ENCODE peak calls at places on chromosomes 1 and 21, in seven cellular contexts. E is GM23338; C is cardiac muscle cell; P is CD8-positive, alpha-beta T cell; I is fibroblast of lung; M is hepatocyte; X is heart right ventricle. D is an unnamed sample. For H3K4me1, the result is how much of the 10 kb centered on the place peaks cover.

GRCh38 chr21:31873696-31874599 is 1.1 kb downstream of the HUNK start:
- DNase-seq in X (peak), M (peak), P (peak), E (peak), C (peak), I (no peak), D (peak)

GRCh38 chr1:157992031-157992568 is 1.3 kb upstream of the KIRREL1 start:
- DNase-seq in M (peak), C (peak), P (peak), X (peak), I (peak), E (peak), D (peak)

GRCh38 chr1:25117233-25117823 is 115.0 kb downstream of the SYF2 start:
- DNase-seq in C (no peak), I (no peak), P (no peak), E (peak), X (no peak), M (peak), D (no peak)

GRCh38 chr1:67764674-67765073 is 68.6 kb downstream of the GNG12 start:
- DNase-seq in P (no peak), M (peak), C (peak), E (no peak), I (no peak), X (no peak), D (no peak)

GRCh38 chr1:224626042-224626441 is 9.9 kb downstream of the CNIH3 start:
- DNase-seq in I (peak), X (no peak), M (no peak), E (no peak), C (no peak), P (no peak), D (no peak)

GRCh38 chr1:214074477-214074876 is 86.7 kb downstream of the PROX1 start:
- DNase-seq in P (no peak), M (no peak), C (no peak), E (no peak), X (no peak), I (no peak), D (no peak)

GRCh38 chr1:203682401-203683383 is 56.1 kb downstream of the ATP2B4 start:
- DNase-seq in E (peak), I (no peak), M (no peak), X (no peak), C (peak), P (peak), D (no peak)

GRCh38 chr1:47474278-47475193 is 36.7 kb downstream of the FOXD2 start:
- DNase-seq in P (no peak), X (no peak), E (no peak), C (no peak), I (no peak), M (no peak), D (no peak)

GRCh38 chr1:67053535-67053784 is 488 bp downstream of the SLC35D1 start:
- DNase-seq in X (peak), C (peak), E (peak), P (peak), I (no peak), M (peak), D (peak)

GRCh38 chr1:65836686-65837085 is 44.0 kb downstream of the PDE4B start:
- DNase-seq in E (no peak), X (no peak), C (no peak), P (no peak), I (no peak), M (no peak), D (no peak)

GRCh38 chr1:184191181-184191601 is 139.7 kb downstream of the TSEN15 start:
- DNase-seq in E (peak), C (no peak), M (peak), I (peak), X (peak), P (no peak), D (peak)

GRCh38 chr1:154747380-154747779 is 122.7 kb downstream of the KCNN3 start:
- DNase-seq in M (no peak), P (no peak), C (no peak), X (no peak), E (no peak), I (no peak), D (no peak)

GRCh38 chr21:45132841-45133573 is 58.6 kb downstream of the ADARB1 start:
- DNase-seq in I (peak), E (no peak), C (no peak), X (no peak), P (no peak), M (no peak), D (peak)

GRCh38 chr1:214584805-214585766 is 17.9 kb upstream of the CENPF start:
- DNase-seq in M (peak), C (peak), E (peak), X (no peak), P (no peak), I (peak), D (no peak)

GRCh38 chr1:29379438-29380073 is 143.2 kb downstream of the PTPRU start:
- DNase-seq in I (peak), P (no peak), E (peak), X (no peak), M (no peak), C (no peak), D (no peak)

GRCh38 chr1:240242601-240243144 is 151.0 kb downstream of the FMN2 start:
- DNase-seq in X (no peak), I (peak), C (no peak), P (no peak), E (no peak), M (no peak), D (no peak)

GRCh38 chr1:92476071-92476607 is 10.6 kb downstream of the GFI1 start:
- DNase-seq in I (no peak), X (no peak), C (no peak), P (peak), E (peak), M (no peak), D (no peak)

GRCh38 chr1:246587032-246587431 is 20.8 kb downstream of the CNST start:
- DNase-seq in E (no peak), C (no peak), I (no peak), M (no peak), X (no peak), P (no peak), D (no peak)

GRCh38 chr21:44789880-44790279 is 11.7 kb downstream of the UBE2G2 start:
- DNase-seq in X (no peak), E (no peak), C (no peak), I (no peak), M (no peak), P (no peak), D (no peak)

GRCh38 chr1:48776400-48777218 is at the start of gene BEND5:
- DNase-seq in P (peak), X (peak), I (peak), C (peak), E (peak), M (peak), D (peak)

DNA sequence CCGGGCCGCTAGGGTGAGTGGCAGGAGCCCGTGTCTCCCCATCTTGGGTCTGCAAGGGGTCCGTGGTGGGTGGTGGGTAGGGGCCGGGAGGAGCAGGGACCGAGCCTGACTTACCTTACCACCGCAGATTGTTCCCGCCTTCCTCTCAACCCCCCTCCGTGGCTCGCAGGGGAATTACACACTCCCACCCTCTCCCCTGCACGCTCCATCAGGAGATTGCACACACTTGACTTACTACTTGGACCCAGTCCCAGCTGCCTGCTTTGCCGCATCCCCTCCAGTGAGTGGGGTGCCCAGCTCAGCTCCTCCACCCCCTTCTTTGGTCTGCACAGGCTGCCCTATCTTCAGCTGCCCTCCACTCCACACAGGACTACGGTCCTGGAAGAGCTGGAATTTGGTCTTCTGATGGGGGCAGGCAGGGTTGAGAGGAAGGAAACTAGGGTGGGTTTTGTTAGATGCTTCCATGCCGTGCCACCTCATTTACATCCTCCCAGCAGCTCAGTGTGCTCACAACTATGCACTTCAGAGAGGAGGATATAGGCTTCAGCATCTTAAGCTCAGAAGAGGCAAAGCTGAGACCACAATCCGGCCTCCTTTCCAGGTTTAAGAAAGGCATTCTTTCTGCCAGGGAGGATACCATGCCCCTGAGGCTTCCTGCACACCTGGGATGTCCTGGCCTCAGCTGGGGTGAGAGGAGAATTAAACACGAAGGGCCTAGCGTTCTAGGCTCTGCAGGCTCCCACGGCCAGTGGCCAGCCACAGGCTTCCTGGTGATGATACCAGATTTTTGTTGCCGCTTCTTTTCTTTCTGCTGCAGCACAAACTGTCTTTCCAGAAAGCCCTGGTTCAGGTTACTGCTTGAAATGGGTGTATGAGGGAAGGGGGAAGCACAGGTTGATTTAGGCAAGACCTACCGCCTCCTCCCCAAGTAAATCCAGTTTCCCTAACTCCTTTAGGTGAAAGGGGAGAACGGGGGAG is 2.3 kb downstream of the KCNC4 start:
- DNase-seq in X (no peak), P (peak), I (no peak), M (peak), E (peak), C (no peak), D (no peak)
- H3K4me3 ChIP-seq in X (peak), P (peak), I (no peak), M (no peak), E (peak), C (peak), D (peak)

GRCh38 chr21:41521489-41522027 is 13.6 kb upstream of the TMPRSS2 start:
- DNase-seq in P (no peak), C (no peak), X (no peak), M (no peak), I (no peak), E (no peak), D (no peak)
- TF ChIP-seq CTCF in P (no peak), C (no peak), X (no peak), M (no peak), I (no peak), E (no peak), D (no peak)

DNA sequence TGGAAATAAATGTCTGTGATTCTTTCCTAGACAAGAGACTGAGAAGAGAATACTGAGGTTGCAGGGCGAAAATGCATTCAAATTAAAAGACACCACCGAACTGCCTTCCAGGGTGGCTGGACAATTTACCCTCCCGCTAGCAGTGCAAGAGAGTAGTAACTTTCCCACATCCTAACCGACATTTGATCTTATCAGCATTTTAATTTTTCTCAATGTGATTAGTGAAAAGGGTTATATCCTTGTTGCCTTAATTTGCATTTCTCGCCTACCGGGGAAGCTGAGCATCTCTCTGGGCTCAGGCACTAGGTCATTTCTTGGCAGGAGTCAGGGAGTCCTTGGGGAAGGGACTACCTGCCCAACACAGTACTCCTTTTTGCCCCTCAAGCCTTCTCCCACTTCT is 2.8 kb downstream of the TNFRSF8 start:
- DNase-seq in C (no peak), M (no peak), I (no peak), E (no peak), X (no peak), P (no peak), D (no peak)
- H3K4me1 ChIP-seq in C (under half), M (under half), I (under half), E (half or more), X (under half), P (under half), D (under half)

GRCh38 chr1:44808938-44809917 is 905 bp downstream of the BTBD19 start:
- DNase-seq in X (peak), C (no peak), I (peak), E (no peak), P (peak), M (peak), D (peak)

GRCh38 chr1:44810101-44810761 is 1.9 kb downstream of the BTBD19 start:
- DNase-seq in E (no peak), I (no peak), M (peak), C (no peak), X (peak), P (peak), D (peak)

GRCh38 chr1:44811234-44811633 is 2.9 kb downstream of the BTBD19 start:
- DNase-seq in X (peak), E (no peak), M (peak), C (no peak), I (no peak), P (no peak), D (no peak)

GRCh38 chr1:44811714-44812151 is 3.4 kb downstream of the BTBD19 start:
- DNase-seq in X (peak), E (no peak), M (peak), P (no peak), C (no peak), I (peak), D (peak)

DNA sequence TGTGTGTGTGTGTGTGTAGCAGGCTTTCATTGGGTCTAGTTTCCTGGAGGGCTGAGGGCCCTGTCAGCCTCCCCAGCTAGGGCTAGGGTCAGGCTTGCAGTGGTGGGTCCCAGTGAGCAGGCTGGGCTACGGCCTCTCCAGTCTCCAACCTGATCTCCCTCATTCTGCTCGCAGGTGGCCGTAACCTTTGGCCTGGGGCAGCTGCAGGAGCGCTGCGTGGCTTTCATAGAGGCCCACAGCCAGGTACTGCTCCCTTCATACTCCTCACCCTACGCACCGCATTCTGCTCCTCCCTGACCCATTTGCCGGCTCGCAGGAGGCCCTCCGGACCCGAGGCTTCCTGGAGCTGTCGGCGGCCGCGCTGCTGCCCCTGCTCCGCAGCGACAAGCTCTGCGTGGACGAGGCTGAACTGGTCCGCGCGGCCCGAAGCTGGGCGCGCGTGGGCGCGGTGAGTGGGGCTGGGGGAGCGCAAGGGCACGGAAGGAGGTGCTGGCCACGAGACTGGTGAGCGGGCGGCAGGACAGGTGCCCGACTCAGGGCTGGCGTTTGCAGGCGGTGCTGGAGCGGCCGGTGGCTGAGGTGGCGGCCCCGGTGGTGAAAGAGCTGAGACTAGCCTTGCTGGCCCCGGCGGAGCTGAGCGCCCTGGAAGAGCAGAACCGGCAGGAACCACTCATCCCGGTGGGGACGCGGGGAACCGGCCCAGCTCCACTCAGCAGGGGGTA is 4.7 kb downstream of the BTBD19 start:
- DNase-seq in X (peak), E (no peak), P (no peak), I (no peak), M (no peak), C (no peak), D (peak)
- H3K4me3 ChIP-seq in X (peak), E (peak), P (peak), I (no peak), M (no peak), C (peak), D (peak)

DNA sequence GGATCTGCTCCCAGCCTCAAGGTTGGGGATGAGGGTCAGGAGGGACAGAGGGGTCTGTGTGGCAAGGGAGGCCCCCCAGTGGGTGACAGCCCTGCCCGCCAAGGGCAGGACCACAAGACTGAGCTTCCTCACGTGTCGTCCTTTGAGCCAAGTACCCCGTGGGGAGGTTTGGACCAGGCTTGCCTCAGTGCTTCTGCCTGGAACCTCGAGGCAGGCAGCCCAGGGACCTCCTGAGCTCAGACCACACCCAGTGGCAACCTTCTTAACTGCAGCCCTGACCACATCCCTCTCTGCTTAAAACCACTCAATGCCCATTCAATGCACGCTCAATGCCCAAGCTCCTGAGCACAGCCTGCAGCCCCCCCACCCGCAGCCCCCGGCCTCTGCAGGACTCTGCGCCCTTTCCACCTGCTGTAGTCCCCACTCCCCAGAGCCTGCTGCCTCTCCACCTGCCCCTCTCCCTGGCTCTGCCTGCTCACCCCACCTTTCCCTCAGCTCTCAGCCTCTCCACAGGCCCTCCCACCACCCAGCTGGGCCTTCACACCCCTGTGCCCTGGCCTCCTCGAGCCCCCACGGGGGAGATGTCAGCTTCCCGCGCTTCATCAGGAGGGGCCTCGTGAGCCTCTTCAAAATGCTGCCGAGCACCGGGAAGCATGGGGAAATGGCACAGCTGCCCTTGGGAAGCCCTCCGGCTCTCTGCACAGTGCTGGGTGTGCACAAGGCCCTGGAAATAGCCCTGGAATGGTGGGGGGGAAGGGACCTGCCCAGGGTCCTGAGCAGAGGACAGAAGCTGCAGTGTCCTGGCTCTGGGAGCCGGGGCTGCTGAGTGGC is 129.3 kb upstream of the VAMP3 start:
- DNase-seq in M (no peak), I (no peak), E (peak), P (no peak), X (no peak), C (peak), D (no peak)
- TF ChIP-seq CTCF in M (no peak), I (no peak), E (no peak), P (no peak), X (no peak), C (no peak), D (no peak)

GRCh38 chr1:3672971-3673361 is 20.6 kb downstream of the TP73 start:
- DNase-seq in X (no peak), M (no peak), E (no peak), I (no peak), P (no peak), C (no peak), D (peak)
- H3K4me1 ChIP-seq in X (under half), M (under half), E (under half), I (under half), P (under half), C (under half), D (under half)

GRCh38 chr1:41914515-41914914 is 4.2 kb downstream of the HIVEP3 start:
- DNase-seq in P (no peak), M (no peak), I (no peak), X (no peak), C (no peak), E (no peak), D (no peak)
- H3K4me3 ChIP-seq in P (no peak), M (no peak), I (no peak), X (no peak), C (no peak), E (no peak), D (no peak)

DNA sequence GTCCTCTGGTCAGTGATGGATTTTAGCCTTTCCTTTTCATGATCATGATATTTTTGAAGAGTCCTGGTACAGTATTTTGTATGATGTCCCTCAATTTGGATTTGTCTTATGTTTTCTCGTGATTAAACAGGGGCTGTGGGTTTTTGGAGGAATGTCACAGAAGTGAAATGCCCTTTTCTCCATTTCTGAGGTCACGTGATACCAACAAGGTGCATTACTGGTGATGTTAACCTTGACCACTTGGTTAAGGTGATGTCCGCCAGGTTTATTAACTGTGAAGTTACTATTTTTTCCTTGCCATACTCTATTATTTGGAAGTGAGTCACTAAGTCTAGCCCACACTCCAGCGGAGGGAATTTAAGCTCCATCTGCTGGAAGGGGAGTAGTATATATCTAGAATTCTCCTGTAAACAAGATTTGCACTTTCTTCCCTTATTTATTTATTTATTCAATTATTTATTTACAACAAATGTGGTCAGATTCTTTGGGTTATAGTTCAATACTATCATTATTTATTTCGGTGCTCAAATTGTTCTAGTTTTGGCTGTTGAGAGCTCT is 123.4 kb downstream of the HIVEP3 start:
- DNase-seq in C (peak), E (no peak), I (peak), P (no peak), M (no peak), X (no peak), D (no peak)
- TF ChIP-seq CTCF in C (peak), E (no peak), I (peak), P (no peak), M (peak), X (peak), D (peak)

DNA sequence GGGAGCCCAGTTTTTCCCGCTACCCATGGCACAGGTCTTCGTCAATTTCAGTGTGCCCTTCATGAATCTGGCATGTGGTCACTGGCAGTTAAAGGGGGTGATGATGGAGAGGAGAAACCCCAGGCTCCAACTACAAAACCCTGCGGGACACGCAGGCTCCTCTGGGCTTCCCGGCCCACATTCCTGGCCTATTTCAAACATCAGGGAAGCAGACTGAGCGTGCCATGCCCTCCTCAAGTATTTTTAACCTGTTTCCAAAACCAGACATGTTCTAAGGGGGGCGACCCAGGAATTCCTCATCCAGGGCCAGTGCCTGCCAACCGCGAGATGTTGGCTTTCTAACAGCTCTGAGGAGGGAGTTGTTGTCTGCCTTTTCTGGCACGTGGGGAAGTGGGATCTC is 85.2 kb downstream of the CAPZB start:
- DNase-seq in M (no peak), I (no peak), X (no peak), P (no peak), C (peak), E (no peak), D (no peak)
- H3K4me1 ChIP-seq in M (under half), I (under half), X (under half), P (under half), C (under half), E (under half), D (under half)